ENCODE peak calls at places on chromosomes 16 and 17, in four cellular contexts. D is HL-60, A is K562, Y is GM12878. M is an unnamed sample.

GRCh38 chr17:46818319-46818928 is at the start of gene WNT3:
- DNase-seq in D (peak; percentile 7), A (peak; percentile 87), Y (no peak), M (peak; percentile 76)

GRCh38 chr17:64773836-64774761 is 112.0 kb upstream of the SMURF2 start:
- DNase-seq in D (no peak), A (peak; percentile 71), Y (no peak), M (no peak)

GRCh38 chr17:17026163-17026562 is 16.1 kb upstream of the MPRIP start:
- DNase-seq in D (no peak), A (no peak), Y (no peak), M (no peak)

GRCh38 chr16:8855051-8855786 is 13.6 kb downstream of the CARHSP1 start:
- DNase-seq in D (no peak), A (peak; percentile 76), Y (no peak), M (no peak)

GRCh38 chr17:62032480-62032879 is 32.6 kb downstream of the MED13 start:
- DNase-seq in D (no peak), A (no peak), Y (no peak), M (no peak)

GRCh38 chr17:60751884-60752283 is 74.2 kb downstream of the BCAS3 start:
- DNase-seq in D (no peak), A (no peak), Y (no peak), M (no peak)

GRCh38 chr17:81517339-81518112 is 4.9 kb upstream of the ACTG1 start:
- DNase-seq in D (no peak), A (no peak), Y (peak; percentile 82), M (peak; percentile 82)

GRCh38 chr17:7523033-7523432 is 25.8 kb upstream of the TNFSF12 start:
- DNase-seq in D (no peak), A (peak; percentile 47), Y (no peak), M (no peak)

GRCh38 chr17:79612468-79613194 is 1.8 kb upstream of the RBFOX3 start:
- DNase-seq in D (peak; percentile 10), A (peak; percentile 80), Y (no peak), M (peak; percentile 78)

GRCh38 chr16:2178321-2179106 is 17.9 kb downstream of the CASKIN1 start:
- DNase-seq in D (no peak), A (peak; percentile 97), Y (no peak), M (peak; percentile 68)

GRCh38 chr16:54342001-54342776 is 55.6 kb upstream of the IRX3 start:
- DNase-seq in D (no peak), A (no peak), Y (no peak), M (no peak)

GRCh38 chr17:44376124-44376523 is 12.5 kb upstream of the FAM171A2 start:
- DNase-seq in D (no peak), A (peak; percentile 72), Y (no peak), M (peak; percentile 68)

GRCh38 chr17:65487161-65487560 is 74.3 kb downstream of the AXIN2 start:
- DNase-seq in D (no peak), A (no peak), Y (no peak), M (no peak)

GRCh38 chr17:7325031-7325528 is 4.1 kb downstream of the NEURL4 start:
- DNase-seq in D (no peak), A (no peak), Y (no peak), M (no peak)

GRCh38 chr16:83835972-83836566 is 28.3 kb downstream of the HSBP1 start:
- DNase-seq in D (no peak), A (no peak), Y (no peak), M (no peak)

GRCh38 chr16:30350134-30350871 is 4.8 kb downstream of the CD2BP2 start:
- DNase-seq in D (no peak), A (no peak), Y (peak; percentile 89), M (peak; percentile 60)

GRCh38 chr17:18026408-18026776 is 12.6 kb downstream of the ATPAF2 start:
- DNase-seq in D (no peak), A (no peak), Y (no peak), M (no peak)

GRCh38 chr16:74700206-74701040 is at the start of gene MLKL:
- DNase-seq in D (peak; percentile 86), A (peak; percentile 43), Y (peak; percentile 11), M (no peak)

GRCh38 chr17:11144358-11145233 is 96.4 kb upstream of the SHISA6 start:
- DNase-seq in D (no peak), A (peak; percentile 4), Y (no peak), M (no peak)

GRCh38 chr17:48468299-48468698 is 38.3 kb upstream of the SKAP1 start:
- DNase-seq in D (no peak), A (no peak), Y (no peak), M (no peak)

GRCh38 chr17:82684207-82684903 is 14.1 kb downstream of the RAB40B start:
- DNase-seq in D (no peak), A (no peak), Y (peak; percentile 33), M (no peak)

GRCh38 chr16:57303021-57303909 is 18.8 kb upstream of the PLLP start:
- DNase-seq in D (no peak), A (no peak), Y (no peak), M (no peak)

GRCh38 chr17:29155235-29155965 is 24.8 kb downstream of the MYO18A start:
- DNase-seq in D (no peak), A (peak; percentile 71), Y (no peak), M (no peak)

GRCh38 chr17:50114849-50115357 is 15.1 kb downstream of the SAMD14 start:
- DNase-seq in D (no peak), A (no peak), Y (no peak), M (no peak)

GRCh38 chr17:45145035-45145389 is 3.3 kb upstream of the HEXIM1 start:
- DNase-seq in D (no peak), A (no peak), Y (no peak), M (no peak)

GRCh38 chr16:7404217-7404616 is 71.6 kb downstream of the RBFOX1 start:
- DNase-seq in D (no peak), A (no peak), Y (no peak), M (no peak)

GRCh38 chr17:55540414-55541091 is 29.3 kb upstream of the SMIM36 start:
- DNase-seq in D (no peak), A (no peak), Y (no peak), M (no peak)

GRCh38 chr16:85767569-85767968 is 16.7 kb upstream of the C16orf74 start:
- DNase-seq in D (no peak), A (no peak), Y (no peak), M (no peak)

DNA sequence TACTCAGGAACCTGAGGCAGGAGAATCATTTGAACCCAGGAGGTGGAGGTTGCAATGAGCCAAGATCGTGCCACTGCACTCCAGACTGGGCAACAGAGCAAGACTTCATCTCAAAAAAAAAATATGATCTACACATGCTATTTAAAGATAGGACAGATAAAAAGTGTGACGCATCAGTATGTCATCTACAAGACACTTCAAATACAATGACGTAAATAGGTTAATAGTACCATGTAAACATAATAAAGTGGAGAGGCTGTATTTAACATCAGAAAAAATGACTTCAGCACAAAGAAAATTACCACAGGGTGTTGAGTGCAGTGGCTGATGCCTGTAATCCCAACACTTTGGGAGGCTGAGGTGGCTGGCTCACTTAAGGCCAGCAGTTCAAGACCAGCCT is 20.2 kb downstream of the ZNF778 start:
- DNase-seq in D (no peak), A (no peak), Y (no peak), M (no peak)
- TF ChIP-seq SPI1 in D (no peak), A (no peak), Y (no peak), M (no peak)

DNA sequence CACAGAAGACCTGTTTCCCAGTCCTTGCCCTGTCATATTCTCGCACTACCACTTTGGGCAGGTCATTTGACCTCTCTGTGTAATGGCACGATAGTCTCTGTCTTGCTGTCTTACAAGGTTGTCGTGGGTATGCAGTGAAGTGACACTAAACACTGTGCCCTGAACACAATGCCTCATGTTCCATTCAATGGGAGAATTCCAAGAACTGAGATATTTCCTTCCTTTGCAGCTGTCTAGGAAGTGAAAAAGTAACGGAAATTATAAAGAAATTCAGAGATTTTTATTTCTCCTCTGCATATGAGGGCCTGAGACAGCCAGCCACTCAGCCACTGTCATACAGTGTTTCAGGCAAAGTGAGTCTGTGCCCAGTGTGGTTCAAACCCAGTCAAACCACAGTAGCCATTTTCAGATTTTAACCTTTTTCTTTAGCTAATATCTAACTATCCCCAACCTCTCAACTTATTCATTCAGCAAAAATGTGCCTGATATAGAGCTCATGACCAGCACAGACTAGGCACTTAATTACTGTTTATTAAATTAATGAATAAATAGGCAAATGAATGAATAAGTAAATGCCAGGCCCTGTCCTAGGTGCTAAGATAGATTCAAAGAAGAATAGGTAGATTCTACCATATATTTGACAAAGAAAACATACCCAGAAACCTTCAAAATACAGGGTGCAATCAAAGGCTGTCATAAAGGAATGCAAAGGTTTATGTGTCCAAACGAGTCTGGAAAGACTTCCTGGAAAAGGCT is 11.9 kb upstream of the CCL2 start:
- DNase-seq in D (no peak), A (no peak), Y (no peak), M (no peak)
- TF ChIP-seq POLR2AphosphoS5 in D (no peak), A (no peak), Y (no peak), M (no peak)

GRCh38 chr17:27244481-27245223 is 49.3 kb upstream of the WSB1 start:
- DNase-seq in D (peak; percentile 98), A (no peak), Y (no peak), M (no peak)
- TF ChIP-seq SPI1 in D (peak; percentile 88), A (peak; percentile 27), Y (no peak), M (peak; percentile 36)

GRCh38 chr16:10601444-10602401 is 21.3 kb upstream of the EMP2 start:
- DNase-seq in D (no peak), A (no peak), Y (no peak), M (no peak)
- TF ChIP-seq POLR2AphosphoS5 in D (no peak), A (no peak), Y (no peak), M (no peak)

GRCh38 chr17:41184480-41184961 is at the start of gene KRTAP4-1:
- DNase-seq in D (no peak), A (no peak), Y (no peak), M (no peak)
- TF ChIP-seq SPI1 in D (no peak), A (no peak), Y (no peak), M (no peak)

DNA sequence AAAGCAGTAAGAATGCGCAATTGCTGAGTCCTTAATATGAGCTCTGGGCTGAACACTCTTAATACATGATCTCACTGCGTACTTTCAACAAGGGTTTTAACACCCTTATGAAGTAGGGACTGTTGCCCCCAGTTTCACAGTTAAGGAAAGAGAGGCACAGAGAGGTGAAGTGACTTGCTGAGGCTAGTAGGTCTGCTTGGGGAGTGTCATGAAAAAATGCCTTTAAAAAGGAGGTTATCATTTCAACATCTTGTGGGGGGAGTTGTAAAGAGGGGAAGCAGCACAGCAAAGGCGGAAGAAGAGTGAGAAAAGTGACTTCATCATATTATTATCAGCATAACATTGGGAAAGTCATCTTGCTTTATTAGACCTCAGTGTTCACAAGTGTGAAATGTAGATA is 2.1 kb downstream of the CCL4L2 start:
- DNase-seq in D (no peak), A (no peak), Y (no peak), M (no peak)
- TF ChIP-seq POLR2AphosphoS5 in D (peak; percentile 15), A (no peak), Y (no peak), M (no peak)

DNA sequence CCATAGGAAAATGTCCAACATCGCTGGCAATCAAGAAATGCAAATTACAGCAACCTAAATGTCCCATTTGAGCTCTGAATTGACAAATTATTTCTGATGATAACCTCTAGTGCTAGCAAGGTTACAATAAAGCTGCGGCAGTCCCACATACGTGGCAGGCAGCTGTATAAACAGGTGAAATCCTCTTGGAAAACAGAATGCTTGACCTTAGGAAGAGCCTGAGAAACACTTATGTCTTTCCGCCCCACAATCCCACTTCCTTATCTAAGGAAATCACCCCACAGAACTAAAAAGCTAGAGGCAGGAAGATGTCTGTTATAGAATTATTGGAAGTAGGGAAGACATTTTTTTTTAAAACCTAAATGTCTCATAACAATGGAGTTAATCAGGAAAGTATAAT is 154.3 kb downstream of the KATNIP start:
- DNase-seq in D (no peak), A (no peak), Y (no peak), M (no peak)
- TF ChIP-seq SPI1 in D (no peak), A (no peak), Y (no peak), M (no peak)